ENCODE peak calls at places on chromosomes 13 and 19, in five cellular contexts. One of them, this sample, is unnamed.

GRCh38 chr19:51026554-51026831 is at the start of gene KLK11:
- DNase-seq in right atrium auricular region: no peak
- DNase-seq in left cardiac atrium: peak
- DNase-seq in amygdala: no peak
- DNase-seq in AG08395: no peak
- DNase-seq in this sample: peak

GRCh38 chr13:29937836-29938235 is 87.4 kb upstream of the UBL3 start:
- DNase-seq in left cardiac atrium: no peak
- DNase-seq in right atrium auricular region: no peak
- DNase-seq in AG08395: no peak
- DNase-seq in amygdala: no peak
- DNase-seq in this sample: no peak

GRCh38 chr13:90230311-90230710 is 1117.2 kb upstream of the MIR17HG start:
- DNase-seq in right atrium auricular region: no peak
- DNase-seq in AG08395: no peak
- DNase-seq in left cardiac atrium: no peak
- DNase-seq in amygdala: no peak
- DNase-seq in this sample: no peak

GRCh38 chr19:33727331-33728028 is 69.2 kb upstream of the KCTD15 start:
- DNase-seq in right atrium auricular region: no peak
- DNase-seq in AG08395: no peak
- DNase-seq in amygdala: no peak
- DNase-seq in left cardiac atrium: no peak
- DNase-seq in this sample: no peak

GRCh38 chr13:62309904-62310303 is 894.3 kb upstream of the PCDH20 start:
- DNase-seq in amygdala: no peak
- DNase-seq in left cardiac atrium: no peak
- DNase-seq in AG08395: no peak
- DNase-seq in right atrium auricular region: no peak
- DNase-seq in this sample: no peak

GRCh38 chr13:109858319-109858718 is 71.9 kb upstream of the IRS2 start:
- DNase-seq in AG08395: no peak
- DNase-seq in amygdala: no peak
- DNase-seq in right atrium auricular region: no peak
- DNase-seq in left cardiac atrium: no peak
- DNase-seq in this sample: no peak

GRCh38 chr19:46904114-46905060 is 43.6 kb downstream of the ARHGAP35 start:
- DNase-seq in amygdala: no peak
- DNase-seq in AG08395: peak
- DNase-seq in right atrium auricular region: peak
- DNase-seq in left cardiac atrium: peak
- DNase-seq in this sample: no peak

GRCh38 chr19:48194041-48194871 is 23.8 kb downstream of the ZSWIM9 start:
- DNase-seq in left cardiac atrium: no peak
- DNase-seq in right atrium auricular region: no peak
- DNase-seq in amygdala: no peak
- DNase-seq in AG08395: peak
- DNase-seq in this sample: peak

GRCh38 chr19:9531933-9532332 is 6.5 kb downstream of the ZNF426 start:
- DNase-seq in amygdala: no peak
- DNase-seq in right atrium auricular region: no peak
- DNase-seq in left cardiac atrium: no peak
- DNase-seq in AG08395: no peak
- DNase-seq in this sample: no peak

GRCh38 chr13:38002596-38002995 is 133.0 kb upstream of the TRPC4 start:
- DNase-seq in amygdala: no peak
- DNase-seq in right atrium auricular region: no peak
- DNase-seq in AG08395: no peak
- DNase-seq in left cardiac atrium: no peak
- DNase-seq in this sample: no peak

GRCh38 chr13:108427355-108427754 is 157.8 kb downstream of the TNFSF13B start:
- DNase-seq in right atrium auricular region: no peak
- DNase-seq in left cardiac atrium: no peak
- DNase-seq in AG08395: no peak
- DNase-seq in amygdala: no peak
- DNase-seq in this sample: no peak

GRCh38 chr19:32692727-32693061 is 1.1 kb downstream of the NUDT19 start:
- DNase-seq in amygdala: no peak
- DNase-seq in AG08395: no peak
- DNase-seq in right atrium auricular region: no peak
- DNase-seq in left cardiac atrium: no peak
- DNase-seq in this sample: no peak

GRCh38 chr13:42272115-42272756 is at the start of gene AKAP11:
- DNase-seq in left cardiac atrium: no peak
- DNase-seq in AG08395: peak
- DNase-seq in right atrium auricular region: peak
- DNase-seq in amygdala: peak
- DNase-seq in this sample: peak

This sample was measured in D341Med.